ENCODE peak calls at places on chromosome 12, in seven cellular contexts. B is esophagus squamous epithelium, S is PC-3, O is right lobe of liver, A is GM23338, G is heart left ventricle, P is tibial artery. U is an unnamed sample. For H3K27me3, the result is how much of the 10 kb centered on the place peaks cover.

GRCh38 chr12:116931665-116932064 is 20.9 kb downstream of the FBXW8 start:
- DNase-seq in B (no peak), S (no peak), O (no peak), G (no peak), A (no peak), P (no peak), U (no peak)

GRCh38 chr12:78402366-78403134 is 462.0 kb upstream of the SYT1 start:
- DNase-seq in O (no peak), S (no peak), G (no peak), P (no peak), A (no peak), B (no peak), U (no peak)

GRCh38 chr12:116346222-116346621 is 68.7 kb upstream of the MED13L start:
- DNase-seq in A (no peak), O (no peak), B (no peak), S (no peak), G (no peak), P (no peak), U (no peak)

GRCh38 chr12:98295681-98296080 is 219.7 kb upstream of the TMPO start:
- DNase-seq in B (no peak), G (no peak), S (no peak), A (no peak), O (no peak), P (no peak), U (no peak)

GRCh38 chr12:42482820-42483533 is 106.6 kb downstream of the PRICKLE1 start:
- DNase-seq in B (no peak), S (peak), G (peak), A (peak), P (peak), O (peak), U (peak)

GRCh38 chr12:89781961-89782360 is 73.3 kb upstream of the ATP2B1 start:
- DNase-seq in O (no peak), S (no peak), P (no peak), B (no peak), A (no peak), G (no peak), U (no peak)

GRCh38 chr12:64452559-64453329 is 824 bp downstream of the TBK1 start:
- DNase-seq in B (no peak), S (peak), A (peak), G (no peak), O (no peak), P (no peak), U (no peak)

GRCh38 chr12:112891093-112892024 is 15.4 kb upstream of the OAS1 start:
- DNase-seq in S (no peak), O (no peak), P (no peak), G (no peak), B (no peak), A (no peak), U (no peak)

GRCh38 chr12:64180951-64181350 is 41.1 kb downstream of the KICS2 start:
- DNase-seq in G (no peak), P (no peak), O (no peak), S (peak), A (no peak), B (no peak), U (no peak)

GRCh38 chr12:117921922-117922777 is 46.6 kb downstream of the KSR2 start:
- DNase-seq in B (no peak), O (no peak), G (no peak), A (no peak), S (no peak), P (no peak), U (no peak)

GRCh38 chr12:90618606-90619005 is 336.4 kb downstream of the CCER1 start:
- DNase-seq in G (no peak), O (no peak), A (no peak), S (peak), P (no peak), B (no peak), U (no peak)

GRCh38 chr12:32466187-32466586 is 66.8 kb downstream of the FGD4 start:
- DNase-seq in B (no peak), O (no peak), G (no peak), A (no peak), P (no peak), S (no peak), U (no peak)

GRCh38 chr12:43029971-43030370 is 440.4 kb upstream of the PRICKLE1 start:
- DNase-seq in B (no peak), G (no peak), P (no peak), S (peak), O (no peak), A (no peak), U (no peak)

GRCh38 chr12:4487024-4487423 is 41.4 kb upstream of the FGF6 start:
- DNase-seq in S (no peak), G (no peak), A (peak), O (no peak), B (no peak), P (no peak), U (no peak)

GRCh38 chr12:5166976-5167375 is 123.3 kb downstream of the KCNA5 start:
- DNase-seq in P (no peak), B (no peak), G (no peak), O (no peak), A (no peak), S (peak), U (no peak)

GRCh38 chr12:70823182-70823976 is 97.2 kb downstream of the PTPRR start:
- DNase-seq in O (no peak), P (no peak), A (peak), G (no peak), S (peak), B (no peak), U (no peak)

GRCh38 chr12:68918960-68919359 is 14.0 kb downstream of the CPM start:
- DNase-seq in G (no peak), S (no peak), P (no peak), A (no peak), O (no peak), B (no peak), U (no peak)

GRCh38 chr12:89648211-89648930 is 60.3 kb downstream of the ATP2B1 start:
- DNase-seq in P (no peak), B (no peak), A (peak), S (no peak), O (no peak), G (peak), U (no peak)

GRCh38 chr12:75812341-75813018 is 219.1 kb downstream of the PHLDA1 start:
- DNase-seq in A (peak), S (no peak), O (no peak), B (no peak), P (no peak), G (no peak), U (no peak)

GRCh38 chr12:99119943-99120342 is 474.9 kb downstream of the APAF1 start:
- DNase-seq in O (no peak), A (no peak), B (no peak), P (no peak), S (no peak), G (no peak), U (no peak)

GRCh38 chr12:19847294-19848059 is 408.2 kb downstream of the AEBP2 start:
- DNase-seq in P (no peak), B (no peak), S (no peak), G (no peak), O (no peak), A (no peak), U (no peak)

GRCh38 chr12:55955800-55956508 is 9.9 kb downstream of the PMEL start:
- DNase-seq in B (no peak), A (peak), P (no peak), G (no peak), S (peak), O (no peak), U (peak)

GRCh38 chr12:130847097-130847496 is 8.0 kb upstream of the STX2 start:
- DNase-seq in S (no peak), O (no peak), B (no peak), G (no peak), P (no peak), A (no peak), U (no peak)

GRCh38 chr12:70260610-70261009 is 17.4 kb downstream of the CNOT2 start:
- DNase-seq in S (no peak), O (no peak), A (no peak), P (no peak), G (no peak), B (no peak), U (no peak)

GRCh38 chr12:62347922-62348650 is 87.9 kb downstream of the USP15 start:
- DNase-seq in O (no peak), B (no peak), G (no peak), S (peak), P (no peak), A (no peak), U (no peak)

GRCh38 chr12:58487280-58488141 is 432.8 kb downstream of the LRIG3 start:
- DNase-seq in A (no peak), G (no peak), B (no peak), S (no peak), O (no peak), P (no peak), U (no peak)

GRCh38 chr12:46088040-46088439 is 97.7 kb upstream of the SCAF11 start:
- DNase-seq in G (no peak), S (no peak), P (no peak), B (no peak), O (no peak), A (no peak), U (no peak)

GRCh38 chr12:67811437-67812361 is 163.2 kb downstream of the DYRK2 start:
- DNase-seq in B (no peak), S (peak), G (no peak), A (no peak), O (no peak), P (no peak), U (no peak)

GRCh38 chr12:47534695-47535094 is 171.1 kb downstream of the RPAP3 start:
- DNase-seq in A (no peak), G (no peak), B (no peak), P (no peak), S (peak), O (no peak), U (no peak)

GRCh38 chr12:15928345-15928744 is 17.2 kb downstream of the DERA start:
- DNase-seq in B (no peak), G (no peak), S (peak), O (no peak), A (no peak), P (no peak), U (no peak)

GRCh38 chr12:51198568-51199400 is 19.1 kb downstream of the POU6F1 start:
- DNase-seq in P (no peak), B (no peak), G (no peak), O (no peak), S (no peak), A (no peak), U (no peak)

DNA sequence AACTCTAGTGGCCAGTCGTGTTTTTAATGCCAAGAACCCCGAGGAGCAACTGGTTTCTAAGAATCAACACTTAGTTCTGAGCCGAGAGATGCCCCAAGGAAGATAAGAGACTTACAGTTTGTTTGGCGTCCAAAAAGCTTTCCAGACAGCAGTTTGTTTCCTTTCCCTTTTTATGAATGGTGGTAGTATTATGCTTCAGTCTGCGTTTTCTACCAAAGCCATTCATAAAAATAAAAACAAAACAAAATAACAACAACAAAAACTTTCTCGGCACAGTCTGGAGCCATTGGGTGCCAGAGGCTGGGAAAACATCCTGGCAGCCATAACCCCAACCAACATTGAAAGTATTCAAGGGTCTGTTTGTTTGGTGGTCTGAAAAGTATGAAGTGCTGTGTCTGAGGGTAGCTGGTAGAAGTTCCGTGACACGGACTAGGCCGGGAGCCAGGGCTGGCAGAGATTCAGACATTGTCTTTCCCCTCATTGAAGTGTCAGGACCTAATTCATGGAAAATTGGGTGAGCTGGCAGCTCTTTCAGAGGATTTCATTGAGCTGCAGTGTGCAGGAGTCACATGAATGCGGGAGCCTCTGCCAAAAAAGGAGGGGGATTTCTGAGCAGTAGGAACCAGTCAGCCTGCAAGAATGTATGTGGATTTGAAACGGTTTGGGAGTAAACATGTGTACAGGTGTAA is 124.2 kb downstream of the HMGA2 start:
- DNase-seq in P (peak), S (peak), A (no peak), O (peak), G (peak), B (no peak), U (peak)
- H3K4me3 ChIP-seq in P (no peak), S (peak), A (no peak), O (no peak), G (no peak), B (peak), U (no peak)

GRCh38 chr12:29591140-29592020 is 93.9 kb upstream of the OVCH1 start:
- DNase-seq in G (no peak), B (no peak), A (peak), P (no peak), S (no peak), O (peak), U (no peak)
- TF ChIP-seq CTCF in G (peak), B (no peak), A (peak), P (peak), S (no peak), O (peak), U (no peak)

GRCh38 chr12:49348781-49349180 is 2.1 kb downstream of the DNAJC22 start:
- DNase-seq in S (no peak), P (peak), B (no peak), G (no peak), O (peak), A (no peak), U (no peak)
- H3K27me3 ChIP-seq in S (under half), P (half or more), B (under half), G (half or more), O (under half), A (half or more), U (under half)

DNA sequence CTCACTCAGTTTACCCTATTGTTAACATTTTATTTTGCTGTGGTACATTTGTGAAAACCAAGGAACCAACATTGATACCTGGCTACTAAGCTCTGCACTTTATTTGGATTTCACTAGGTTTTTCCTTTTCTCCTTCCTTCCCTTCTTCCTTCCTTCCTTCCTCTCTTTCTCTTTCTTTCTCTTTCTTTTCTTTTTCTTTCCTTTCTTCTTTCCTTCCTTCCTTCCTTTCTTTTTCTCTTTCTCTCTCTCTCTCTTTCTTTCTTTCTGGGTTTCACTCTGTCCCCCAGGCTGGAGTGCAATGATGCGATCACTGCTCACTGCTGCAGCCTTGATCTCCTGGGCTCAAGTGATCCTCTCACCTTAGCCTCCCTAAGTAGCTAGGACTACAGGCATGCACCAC is 29.1 kb upstream of the TMEM263 start:
- DNase-seq in O (no peak), P (no peak), B (no peak), A (no peak), S (no peak), G (no peak), U (no peak)
- H3K4me3 ChIP-seq in O (no peak), P (no peak), B (no peak), A (no peak), S (no peak), G (no peak), U (no peak)

GRCh38 chr12:49366652-49367380 is 446 bp upstream of the SPATS2 start:
- DNase-seq in O (peak), A (peak), P (peak), S (peak), G (peak), B (no peak), U (peak)
- TF ChIP-seq CTCF in O (no peak), A (no peak), P (peak), S (peak), G (no peak), B (peak), U (peak)

GRCh38 chr12:94151577-94151976 is 3.2 kb downstream of the PLXNC1 start:
- DNase-seq in B (no peak), O (peak), G (no peak), A (no peak), S (no peak), P (no peak), U (no peak)

GRCh38 chr12:94148841-94149780 is 734 bp downstream of the PLXNC1 start:
- DNase-seq in O (peak), P (no peak), S (no peak), B (no peak), G (peak), A (peak), U (no peak)

GRCh38 chr12:94152292-94153083 is 4.1 kb downstream of the PLXNC1 start:
- DNase-seq in G (no peak), S (peak), P (no peak), B (no peak), O (peak), A (no peak), U (no peak)

GRCh38 chr12:94149781-94150482 is 1.6 kb downstream of the PLXNC1 start:
- DNase-seq in P (no peak), G (peak), S (no peak), B (no peak), A (peak), O (peak), U (no peak)

DNA sequence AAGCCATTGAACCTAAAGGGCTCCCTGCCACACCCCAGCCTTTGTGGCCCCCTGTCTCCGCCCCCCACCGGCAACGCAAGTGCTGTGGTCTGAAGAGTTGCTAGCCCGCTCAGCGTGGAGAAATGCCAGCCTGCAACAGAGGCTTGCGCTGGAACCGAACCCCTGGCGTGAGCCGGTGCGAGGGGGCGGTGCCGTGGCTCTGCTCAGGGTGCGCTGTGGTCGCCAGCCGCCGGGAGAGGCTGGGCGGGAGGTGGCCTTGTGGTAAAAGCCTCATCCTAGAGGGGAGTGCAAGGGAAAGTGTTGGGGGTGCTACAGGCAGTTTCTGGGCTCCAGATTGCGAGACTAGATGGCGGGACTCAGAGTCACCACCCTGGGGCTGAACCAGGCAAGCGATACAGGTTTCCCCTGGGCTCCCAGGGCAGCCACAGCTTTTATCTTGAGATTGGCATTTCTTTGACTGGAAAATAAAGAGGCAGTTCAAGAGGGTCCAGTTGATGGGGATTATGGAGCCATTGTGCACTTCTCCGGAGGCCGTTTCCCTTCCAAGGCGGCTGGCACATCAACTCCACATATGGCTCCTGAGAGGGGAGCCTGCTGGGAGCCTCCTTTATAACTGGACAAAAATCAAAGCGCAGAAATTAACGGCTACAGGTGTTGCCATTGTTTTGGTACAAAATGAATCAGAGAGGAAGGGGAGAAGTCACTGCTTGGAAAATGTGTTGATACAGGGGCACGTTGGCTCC is 2.3 kb downstream of the PLXNC1 start:
- DNase-seq in B (no peak), P (no peak), G (peak), S (no peak), O (peak), A (peak), U (no peak)
- H3K27me3 ChIP-seq in B (under half), P (under half), G (under half), S (half or more), O (under half), A (half or more), U (half or more)

DNA sequence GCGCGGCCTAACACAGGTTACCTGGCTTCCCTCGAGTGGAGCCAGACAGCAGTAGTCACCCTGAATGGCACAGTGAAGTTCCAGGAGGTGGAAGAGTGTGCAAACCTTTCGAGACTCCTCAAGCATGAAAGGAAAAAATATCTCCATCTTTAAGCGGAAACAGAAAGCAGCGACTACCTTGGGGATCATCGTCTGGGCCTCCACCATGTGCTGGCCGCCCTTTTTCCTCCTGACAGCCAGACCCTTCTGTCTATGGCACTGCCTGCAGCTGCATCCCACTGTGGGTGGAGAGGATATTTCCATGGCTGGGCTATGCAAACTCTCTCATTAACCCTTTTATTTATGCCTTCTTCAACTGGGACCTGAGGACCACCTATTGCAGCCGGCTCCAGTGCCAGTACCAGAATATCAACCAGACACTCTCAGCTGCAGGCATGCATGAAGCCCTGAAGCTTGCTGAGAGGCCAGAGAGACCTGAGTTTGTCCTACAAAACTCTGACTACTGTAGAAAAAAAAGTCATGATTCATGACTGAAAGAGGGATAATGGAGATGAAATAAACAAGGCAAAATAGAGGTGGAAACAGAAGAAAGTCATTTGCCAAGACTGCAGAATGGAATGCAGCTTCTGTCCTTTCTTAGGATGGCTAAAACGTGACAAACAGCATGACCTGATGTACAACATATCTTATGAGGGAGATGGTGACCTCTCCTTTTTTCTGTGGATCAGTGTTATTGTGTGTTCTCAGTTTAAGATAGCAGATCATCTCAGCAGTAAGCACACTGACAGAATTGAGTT is 2.4 kb upstream of the HEBP1 start:
- DNase-seq in O (no peak), P (no peak), S (no peak), G (no peak), A (no peak), B (no peak), U (no peak)
- H3K4me3 ChIP-seq in O (no peak), P (peak), S (no peak), G (no peak), A (peak), B (no peak), U (no peak)

DNA sequence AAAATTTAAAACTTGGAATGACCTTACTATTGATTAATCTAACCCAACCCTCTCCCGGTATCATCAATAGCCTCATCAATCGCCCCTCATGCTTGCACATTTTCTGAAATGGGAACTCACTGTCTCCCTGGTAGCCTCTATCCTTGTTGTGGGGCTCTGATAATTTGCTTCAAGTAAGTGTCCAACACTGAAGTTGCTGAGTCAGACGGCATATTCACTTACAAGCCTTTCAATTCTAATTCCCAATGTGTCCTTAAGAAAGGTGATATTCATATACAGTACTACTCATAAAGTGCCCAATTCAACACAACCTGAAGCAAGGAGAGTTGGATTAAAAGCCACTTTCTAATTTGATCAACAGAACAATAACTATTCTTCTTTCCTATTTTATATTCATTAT is 1146.1 kb upstream of the TMEM132C start:
- DNase-seq in A (no peak), P (no peak), B (no peak), O (no peak), G (no peak), S (no peak), U (no peak)
- TF ChIP-seq CTCF in A (no peak), P (no peak), B (no peak), O (no peak), G (no peak), S (no peak), U (no peak)